ENCODE peak calls at places on chromosomes 12 and 14, in ten cellular contexts. X is IMR-90, N is AG04449, M is fibroblast of pulmonary artery, I is fibroblast of the aortic adventitia, O is lower lobe of right lung, K is endothelial cell of umbilical vein, F is upper lobe of right lung, H is choroid plexus epithelial cell, E is heart right ventricle. U is an unnamed sample.

GRCh38 chr12:123099556-123100192 is 51.2 kb downstream of the PITPNM2 start:
- DNase-seq in K (no peak), O (no peak), I (no peak), H (no peak), F (no peak), X (no peak), N (no peak), M (no peak), E (no peak), U (no peak)

GRCh38 chr14:95535226-95536021 is 574 bp downstream of the GLRX5 start:
- DNase-seq in K (peak; percentile 32), E (peak; percentile 37), H (no peak), X (no peak), N (no peak), O (no peak), F (peak; percentile 73), I (no peak), M (no peak), U (no peak)

GRCh38 chr12:50282581-50283229 is 615 bp downstream of the LIMA1 start:
- DNase-seq in M (peak; percentile 29), N (no peak), X (peak; percentile 77), O (no peak), E (no peak), H (peak; percentile 45), I (peak; percentile 63), F (no peak), K (peak; percentile 61), U (no peak)

GRCh38 chr12:11743748-11744147 is 94.3 kb downstream of the ETV6 start:
- DNase-seq in K (no peak), E (no peak), N (no peak), X (no peak), M (no peak), O (no peak), F (no peak), I (no peak), H (no peak), U (no peak)

GRCh38 chr12:107485731-107486130 is 199.9 kb upstream of the PWP1 start:
- DNase-seq in K (no peak), H (peak; percentile 57), O (no peak), F (no peak), I (no peak), E (no peak), N (no peak), X (peak; percentile 55), M (no peak), U (no peak)

GRCh38 chr14:39488600-39488999 is 56.4 kb upstream of the FBXO33 start:
- DNase-seq in F (no peak), K (no peak), I (peak; percentile 12), E (no peak), H (no peak), M (peak; percentile 42), O (no peak), X (peak; percentile 12), N (no peak), U (peak; percentile 33)

GRCh38 chr12:131249291-131250027 is 295.8 kb downstream of the ADGRD1 start:
- DNase-seq in X (no peak), O (no peak), I (no peak), F (no peak), H (no peak), M (no peak), N (no peak), K (no peak), E (no peak), U (no peak)

GRCh38 chr12:42744539-42745156 is 155.1 kb upstream of the PRICKLE1 start:
- DNase-seq in X (no peak), H (peak; percentile 33), N (no peak), M (peak; percentile 72), K (no peak), I (peak; percentile 89), F (no peak), E (no peak), O (no peak), U (no peak)

GRCh38 chr14:77208266-77208978 is 26.8 kb downstream of the TMEM63C start:
- DNase-seq in F (peak; percentile 88), N (peak; percentile 3), X (peak; percentile 53), E (peak; percentile 76), M (peak; percentile 69), K (peak; percentile 62), H (peak; percentile 65), I (peak; percentile 70), O (peak; percentile 74), U (peak; percentile 28)

GRCh38 chr12:57521475-57522018 is 1.1 kb upstream of the MBD6 start:
- DNase-seq in M (no peak), E (peak; percentile 46), F (peak; percentile 77), K (no peak), X (peak; percentile 61), O (peak; percentile 63), N (no peak), H (peak; percentile 72), I (no peak), U (peak; percentile 28)

GRCh38 chr12:39272934-39273770 is 169.8 kb downstream of the KIF21A start:
- DNase-seq in H (peak; percentile 55), O (no peak), K (peak; percentile 67), M (peak; percentile 56), F (no peak), E (no peak), N (no peak), I (peak; percentile 51), X (peak; percentile 3), U (peak; percentile 54)

GRCh38 chr14:55711171-55711811 is 131.3 kb downstream of the KTN1 start:
- DNase-seq in H (peak; percentile 73), F (no peak), N (no peak), K (no peak), M (peak; percentile 66), O (no peak), E (no peak), I (peak; percentile 71), X (peak; percentile 61), U (no peak)

GRCh38 chr12:94676011-94676709 is 25.8 kb upstream of the TMCC3 start:
- DNase-seq in X (no peak), K (peak; percentile 84), N (no peak), O (peak; percentile 67), H (peak; percentile 36), I (no peak), F (peak; percentile 69), E (no peak), M (peak; percentile 42), U (no peak)

GRCh38 chr12:14854586-14855163 is 11.3 kb upstream of the ART4 start:
- DNase-seq in N (no peak), X (peak; percentile 16), H (peak; percentile 53), I (peak; percentile 52), M (no peak), O (no peak), F (no peak), K (peak; percentile 84), E (no peak), U (no peak)

GRCh38 chr12:89469361-89469760 is 55.2 kb downstream of the GALNT4 start:
- DNase-seq in I (peak; percentile 61), F (no peak), X (peak; percentile 73), O (no peak), E (no peak), H (peak; percentile 74), N (no peak), M (peak; percentile 66), K (peak; percentile 76), U (no peak)

GRCh38 chr12:94192506-94192905 is 44.1 kb downstream of the PLXNC1 start:
- DNase-seq in E (no peak), M (no peak), I (no peak), N (no peak), K (no peak), O (no peak), F (no peak), H (no peak), X (no peak), U (no peak)

GRCh38 chr12:30047499-30048262 is 263.9 kb upstream of the TMTC1 start:
- DNase-seq in K (peak; percentile 79), F (no peak), O (no peak), M (peak; percentile 62), N (no peak), I (peak; percentile 73), E (no peak), X (peak; percentile 52), H (peak; percentile 65), U (peak; percentile 52)

GRCh38 chr14:47392351-47392750 is 283.1 kb downstream of the MDGA2 start:
- DNase-seq in F (no peak), I (no peak), H (peak; percentile 83), X (no peak), M (peak; percentile 0), N (no peak), K (peak; percentile 61), E (no peak), O (no peak), U (no peak)

GRCh38 chr12:89134213-89134770 is 218.0 kb downstream of the DUSP6 start:
- DNase-seq in O (no peak), M (peak; percentile 73), K (peak; percentile 92), F (no peak), X (no peak), I (peak; percentile 67), H (no peak), E (no peak), N (no peak), U (no peak)

GRCh38 chr14:69475194-69475818 is 9.2 kb upstream of the PLEKHD1 start:
- DNase-seq in E (no peak), K (peak; percentile 25), H (peak; percentile 41), F (no peak), I (no peak), M (peak; percentile 24), X (peak; percentile 7), N (no peak), O (no peak), U (peak; percentile 4)
- TF ChIP-seq CTCF in E (peak; percentile 30), K (peak; percentile 34), H (peak; percentile 60), F (peak; percentile 24), I (peak; percentile 19), M (peak; percentile 48), X (peak; percentile 35), N (no peak), O (peak; percentile 26), U (peak; percentile 54)

DNA sequence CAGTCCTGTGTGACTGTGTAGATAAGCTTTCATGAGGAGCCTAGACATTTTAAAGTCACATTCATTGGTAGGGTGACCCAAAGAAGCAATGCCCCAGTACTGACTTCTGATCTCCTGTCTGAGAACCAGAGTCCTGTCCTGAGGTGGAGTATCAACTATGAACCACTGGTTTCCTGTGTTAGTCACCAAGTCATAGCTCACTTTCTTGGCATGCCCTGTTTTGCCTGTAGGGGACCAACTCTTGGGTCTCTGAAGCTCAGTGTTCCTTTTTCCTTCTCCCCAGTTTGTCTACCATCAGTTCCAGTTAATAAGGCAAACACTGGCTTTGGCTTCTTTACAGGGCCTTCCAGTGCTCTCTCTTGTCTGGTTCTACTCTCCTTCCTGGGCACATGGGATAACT is 97.4 kb downstream of the C12orf75 start:
- DNase-seq in E (no peak), K (peak; percentile 76), H (peak; percentile 38), I (no peak), F (no peak), M (peak; percentile 48), N (no peak), X (peak; percentile 33), O (no peak), U (no peak)
- H3K4me3 ChIP-seq in E (no peak overlapping the region), K (no peak overlapping the region), H (no peak overlapping the region), I (no peak overlapping the region), F (no peak overlapping the region), M (no peak overlapping the region), N (no peak overlapping the region), X (no peak overlapping the region), O (no peak overlapping the region), U (no peak overlapping the region)

GRCh38 chr12:118034429-118035193 is 18.1 kb downstream of the RFC5 start:
- DNase-seq in O (no peak), H (peak; percentile 68), X (peak; percentile 60), N (no peak), I (peak; percentile 77), E (no peak), K (peak; percentile 24), M (peak; percentile 60), F (no peak), U (no peak)
- TF ChIP-seq CTCF in O (peak; percentile 31), H (peak; percentile 55), X (peak; percentile 54), N (peak; percentile 61), I (peak; percentile 59), E (peak; percentile 49), K (no peak), M (peak; percentile 40), F (peak; percentile 26), U (peak; percentile 42)

GRCh38 chr12:116434155-116435065 is 124.8 kb upstream of the MAP1LC3B2 start:
- DNase-seq in M (peak; percentile 94), H (peak; percentile 85), I (peak; percentile 93), E (peak; percentile 77), N (peak; percentile 67), O (peak; percentile 87), F (peak; percentile 91), K (peak; percentile 59), X (peak; percentile 92), U (peak; percentile 74)
- H3K4me3 ChIP-seq in M (peak overlapping the region; percentile 40), H (peak overlapping the region; percentile 37), I (peak overlapping the region; percentile 65), E (peak overlapping the region; percentile 32), N (peak overlapping the region; percentile 57), O (peak overlapping the region; percentile 12), F (no peak overlapping the region), K (no peak overlapping the region), X (peak overlapping the region; percentile 39), U (peak overlapping the region; percentile 29)